ENCODE peak calls at places on chromosomes 4 and X, in ten cellular contexts. G, E, O, I, H, B, C, U, F and Y are unnamed samples.

GRCh38 chrX:98299785-98300184 is 1416.1 kb downstream of the RPA4 start:
- DNase-seq in U (no peak), O (no peak), B (no peak), E (no peak), I (peak; percentile 6), F (no peak), C (no peak), H (peak; percentile 0), G (no peak), Y (no peak)

GRCh38 chr4:77001907-77002306 is 52.4 kb downstream of the SEPTIN11 start:
- DNase-seq in O (peak; percentile 30), H (peak; percentile 63), B (no peak), I (peak; percentile 66), F (no peak), U (no peak), E (no peak), C (no peak), G (no peak), Y (peak; percentile 75)

GRCh38 chr4:159003420-159004253 is 99.2 kb upstream of the RAPGEF2 start:
- DNase-seq in U (no peak), F (no peak), H (peak; percentile 28), E (no peak), B (no peak), G (no peak), I (peak; percentile 24), O (no peak), C (no peak), Y (no peak)

GRCh38 chrX:109487640-109488039 is 5.8 kb upstream of the GUCY2F start:
- DNase-seq in I (no peak), H (no peak), G (no peak), F (no peak), C (no peak), E (no peak), U (no peak), O (no peak), B (no peak), Y (no peak)

GRCh38 chrX:40543661-40544328 is 37.0 kb upstream of the ATP6AP2 start:
- DNase-seq in U (peak; percentile 25), F (no peak), I (peak; percentile 60), H (peak; percentile 64), O (peak; percentile 78), B (no peak), G (no peak), C (peak; percentile 17), E (no peak), Y (peak; percentile 30)

GRCh38 chrX:76026292-76026691 is 146.6 kb upstream of the PBDC1 start:
- DNase-seq in E (no peak), H (no peak), B (no peak), C (no peak), I (no peak), O (no peak), F (no peak), U (no peak), G (no peak), Y (no peak)

GRCh38 chr4:16915956-16916355 is 17.5 kb upstream of the LDB2 start:
- DNase-seq in U (no peak), O (no peak), F (no peak), C (no peak), H (no peak), I (no peak), E (no peak), B (no peak), G (no peak), Y (no peak)

GRCh38 chrX:141791856-141792255 is 46.3 kb upstream of the MAGEC3 start:
- DNase-seq in G (no peak), B (no peak), O (no peak), I (peak; percentile 6), E (no peak), F (no peak), H (peak; percentile 7), U (no peak), C (no peak), Y (peak; percentile 3)

GRCh38 chrX:99384594-99385374 is 1025.3 kb downstream of the PCDH19 start:
- DNase-seq in U (peak; percentile 4), I (no peak), B (no peak), H (no peak), E (no peak), O (no peak), C (no peak), G (no peak), F (no peak), Y (no peak)

GRCh38 chr4:168994961-168995360 is 15.1 kb downstream of the CBR4 start:
- DNase-seq in U (no peak), O (no peak), H (no peak), G (no peak), B (no peak), C (no peak), E (no peak), I (no peak), F (no peak), Y (no peak)

DNA sequence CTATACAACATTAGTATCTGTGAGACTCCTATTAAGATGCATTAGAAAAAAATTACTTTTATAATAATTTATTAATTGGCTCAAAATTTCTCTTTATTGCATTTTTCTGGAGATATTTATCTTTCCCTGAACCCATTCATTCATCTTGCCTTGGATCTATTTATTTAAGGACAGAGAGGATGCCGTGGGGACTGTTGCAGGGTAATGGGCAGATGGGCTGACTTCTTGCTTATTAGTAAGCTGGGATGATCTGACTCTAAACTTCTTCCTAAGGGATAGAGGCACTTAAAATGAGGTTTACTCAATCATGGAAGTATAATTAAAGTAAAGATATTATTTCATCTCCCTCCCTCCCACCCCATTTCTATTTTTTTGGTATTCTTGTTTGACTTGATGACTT is 18.2 kb upstream of the ANK2 start:
- DNase-seq in U (no peak), H (no peak), E (no peak), G (no peak), F (no peak), C (no peak), B (no peak), I (no peak), O (no peak), Y (no peak)
- H3K4me3 ChIP-seq in U (no peak overlapping the region), H (no peak overlapping the region), E (no peak overlapping the region), G (no peak overlapping the region), F (no peak overlapping the region), C (no peak overlapping the region), B (no peak overlapping the region), I (no peak overlapping the region), O (no peak overlapping the region), Y (no peak overlapping the region)

DNA sequence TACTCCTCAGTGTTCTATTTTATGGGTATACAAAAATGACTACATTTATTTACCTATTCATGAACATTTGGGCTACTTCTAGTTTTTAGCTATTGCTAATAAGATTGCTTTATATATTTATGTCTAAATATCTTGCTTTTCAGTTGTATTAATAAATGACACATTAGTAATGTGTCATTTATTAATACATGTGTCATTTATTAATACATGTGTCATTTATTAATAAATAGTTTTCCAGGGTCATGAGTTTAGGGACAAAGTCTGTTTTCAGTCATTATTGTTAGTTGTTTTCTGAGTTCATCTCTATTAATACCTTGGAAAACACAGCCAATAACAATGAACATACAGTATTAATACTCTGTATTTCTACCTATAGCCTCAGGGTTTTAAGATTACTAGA is 1630.7 kb upstream of the IGFBP7 start:
- DNase-seq in U (no peak), F (no peak), G (no peak), I (no peak), H (no peak), B (no peak), E (no peak), O (no peak), C (no peak), Y (no peak)
- TF ChIP-seq CTCF in U (no peak), F (no peak), G (no peak), I (no peak), H (no peak), B (no peak), E (no peak), O (no peak), C (no peak), Y (no peak)

GRCh38 chr4:123398151-123398802 is 1.7 kb downstream of the SPRY1 start:
- DNase-seq in O (peak; percentile 89), G (peak; percentile 63), C (peak; percentile 68), E (no peak), H (peak; percentile 54), B (peak; percentile 91), I (peak; percentile 50), F (peak; percentile 65), U (peak; percentile 83), Y (peak; percentile 91)

GRCh38 chr4:123393696-123394095 is 2.9 kb upstream of the SPRY1 start:
- DNase-seq in I (no peak), O (no peak), E (no peak), U (no peak), H (no peak), C (no peak), G (no peak), F (no peak), B (no peak), Y (no peak)

GRCh38 chr4:123397276-123398150 is 918 bp downstream of the SPRY1 start:
- DNase-seq in B (peak; percentile 86), I (peak; percentile 42), H (peak; percentile 70), O (peak; percentile 73), U (peak; percentile 69), F (peak; percentile 55), E (no peak), C (peak; percentile 77), G (peak; percentile 44), Y (peak; percentile 45)

GRCh38 chr4:123398803-123399637 is 2.4 kb downstream of the SPRY1 start:
- DNase-seq in H (peak; percentile 87), G (peak; percentile 55), F (peak; percentile 45), O (peak; percentile 71), E (no peak), B (peak; percentile 87), I (peak; percentile 75), U (peak; percentile 58), C (peak; percentile 82), Y (peak; percentile 62)

GRCh38 chr4:123396294-123397275 is at the start of gene SPRY1:
- DNase-seq in O (peak; percentile 93), E (peak; percentile 96), B (peak; percentile 90), F (peak; percentile 78), U (peak; percentile 90), I (peak; percentile 90), G (peak; percentile 70), C (peak; percentile 96), H (peak; percentile 97), Y (peak; percentile 83)
- H3K4me3 ChIP-seq in O (peak within 1 kb of the TSS; percentile 73), E (peak within 1 kb of the TSS; percentile 63), B (peak within 1 kb of the TSS; percentile 73), F (peak within 1 kb of the TSS; percentile 84), U (peak within 1 kb of the TSS; percentile 58), I (peak within 1 kb of the TSS; percentile 90), G (peak within 1 kb of the TSS; percentile 62), C (peak within 1 kb of the TSS; percentile 77), H (peak within 1 kb of the TSS; percentile 69), Y (peak within 1 kb of the TSS; percentile 85)

GRCh38 chr4:182807841-182808548 is 109.2 kb downstream of the DCTD start:
- DNase-seq in F (no peak), I (no peak), E (no peak), C (no peak), G (no peak), H (no peak), B (no peak), U (no peak), O (no peak), Y (no peak)

GRCh38 chr4:182807346-182807745 is 109.8 kb downstream of the DCTD start:
- DNase-seq in U (no peak), C (no peak), E (no peak), H (no peak), O (no peak), F (no peak), I (no peak), G (no peak), B (no peak), Y (no peak)

GRCh38 chr4:182810103-182810605 is 107.0 kb downstream of the DCTD start:
- DNase-seq in H (no peak), E (no peak), O (no peak), I (no peak), B (no peak), C (no peak), G (no peak), F (no peak), U (no peak), Y (no peak)

GRCh38 chr4:182808673-182809416 is 108.3 kb downstream of the DCTD start:
- DNase-seq in I (no peak), C (no peak), E (no peak), H (peak; percentile 24), U (no peak), G (no peak), B (no peak), F (no peak), O (no peak), Y (no peak)

GRCh38 chr4:182809417-182810102 is 107.6 kb downstream of the DCTD start:
- DNase-seq in G (no peak), B (no peak), C (no peak), U (no peak), E (no peak), O (no peak), H (peak; percentile 11), I (no peak), F (no peak), Y (no peak)
- TF ChIP-seq CTCF in G (no peak), B (peak; percentile 9), C (no peak), U (no peak), E (no peak), O (no peak), H (peak; percentile 30), I (no peak), F (no peak), Y (no peak)